ENCODE peak calls at places on chromosomes 13 and 19, in five cellular contexts. E is progenitor cell of endocrine pancreas, M is WTC11, D is MM.1S, C is ascending aorta. X is an unnamed sample.

GRCh38 chr13:34931572-34931971 is 10.5 kb upstream of the NBEA start:
- DNase-seq in D (no peak), E (no peak), M (no peak), C (no peak), X (no peak)

GRCh38 chr13:20713751-20714150 is 10.3 kb downstream of the IL17D start:
- DNase-seq in C (peak), E (no peak), D (no peak), M (no peak), X (no peak)

GRCh38 chr19:49983645-49984229 is 22.8 kb upstream of the SIGLEC11 start:
- DNase-seq in M (peak), E (peak), D (peak), C (peak), X (peak)

GRCh38 chr19:51386882-51387520 is 773 bp downstream of the LIM2 start:
- DNase-seq in C (no peak), D (no peak), E (no peak), M (no peak), X (no peak)

GRCh38 chr13:99266827-99267226 is 8.6 kb upstream of the GPR18 start:
- DNase-seq in M (no peak), D (no peak), E (no peak), C (no peak), X (no peak)

GRCh38 chr13:99293178-99293577 is 14.0 kb downstream of the GPR183 start:
- DNase-seq in D (no peak), M (no peak), E (no peak), C (no peak), X (no peak)

GRCh38 chr13:111043575-111043982 is 71.5 kb upstream of the ARHGEF7 start:
- DNase-seq in E (no peak), C (peak), D (no peak), M (no peak), X (no peak)

GRCh38 chr19:18464646-18465045 is 26.7 kb upstream of the ISYNA1 start:
- DNase-seq in E (no peak), C (peak), D (no peak), M (no peak), X (no peak)

GRCh38 chr13:84870190-84870589 is 929.0 kb downstream of the SLITRK6 start:
- DNase-seq in M (peak), C (no peak), D (peak), E (no peak), X (no peak)
- TF ChIP-seq CTCF in M (no peak), C (no peak), D (peak), E (peak), X (no peak)

DNA sequence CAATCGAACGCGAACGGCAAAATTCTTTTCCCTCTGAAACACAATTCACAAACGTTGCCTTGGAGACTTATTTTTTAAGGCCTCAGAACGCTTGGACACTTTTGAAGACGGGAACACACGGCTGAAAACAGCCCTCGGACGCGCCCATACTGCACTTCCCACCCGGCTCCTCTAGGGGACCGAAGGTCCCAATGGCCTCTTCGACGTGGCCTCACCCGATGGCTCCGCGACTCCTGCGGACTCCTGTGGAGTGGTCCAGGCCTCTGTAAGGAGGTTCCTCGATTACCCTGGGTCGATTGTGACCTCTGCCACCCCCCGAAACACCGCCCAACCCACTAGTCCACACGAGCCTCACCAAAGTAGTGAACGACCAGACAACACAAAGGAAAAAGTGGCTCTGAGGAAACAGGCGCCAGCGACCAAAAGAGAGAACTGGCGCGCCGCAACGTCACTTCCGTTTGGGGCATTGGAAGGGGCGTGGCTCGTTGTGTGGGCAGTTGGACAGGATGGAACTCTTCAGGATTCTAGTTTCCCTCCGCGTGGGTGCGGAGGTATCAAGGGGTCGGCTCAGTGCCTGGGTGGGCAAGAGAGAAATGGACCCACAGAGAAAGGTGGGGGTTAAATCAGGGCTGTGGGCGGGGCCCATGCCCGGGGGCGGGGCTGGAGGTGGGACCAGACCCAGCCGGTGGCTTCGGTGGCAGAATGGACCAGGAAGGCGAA is at the start of gene ZNF560:
- DNase-seq in D (no peak), M (peak), E (no peak), C (no peak), X (no peak)
- TF ChIP-seq CTCF in D (no peak), M (peak), E (no peak), C (no peak), X (no peak)

GRCh38 chr13:47598340-47598911 is 402.6 kb downstream of the SUCLA2 start:
- DNase-seq in C (no peak), M (no peak), E (no peak), D (no peak), X (no peak)
- TF ChIP-seq CTCF in C (no peak), M (no peak), E (peak), D (peak), X (peak)

GRCh38 chr13:25171517-25172302 is at the start of gene AMER2:
- DNase-seq in D (no peak), C (no peak), E (peak), M (peak), X (peak)

GRCh38 chr13:25172303-25172630 is 179 bp upstream of the AMER2 start:
- DNase-seq in C (no peak), M (no peak), E (no peak), D (no peak), X (no peak)

GRCh38 chr13:25175431-25175830 is 3.3 kb upstream of the AMER2 start:
- DNase-seq in E (no peak), M (no peak), D (no peak), C (no peak), X (no peak)

GRCh38 chr13:25175026-25175425 is 2.9 kb upstream of the AMER2 start:
- DNase-seq in M (no peak), E (no peak), D (no peak), C (no peak), X (no peak)

GRCh38 chr13:25174304-25174703 is 2.2 kb upstream of the AMER2 start:
- DNase-seq in C (no peak), D (no peak), M (no peak), E (no peak), X (no peak)
- TF ChIP-seq CTCF in C (no peak), D (no peak), M (no peak), E (no peak), X (no peak)

GRCh38 chr19:9939301-9939913 is 3.1 kb upstream of the OLFM2 start:
- DNase-seq in C (no peak), E (no peak), M (no peak), D (no peak), X (no peak)
- TF ChIP-seq CTCF in C (no peak), E (no peak), M (no peak), D (no peak), X (no peak)

GRCh38 chr19:14081797-14082674 is 3.5 kb downstream of the C19orf67 start:
- DNase-seq in E (no peak), C (peak), D (no peak), M (no peak), X (peak)
- TF ChIP-seq CTCF in E (no peak), C (no peak), D (no peak), M (no peak), X (no peak)

DNA sequence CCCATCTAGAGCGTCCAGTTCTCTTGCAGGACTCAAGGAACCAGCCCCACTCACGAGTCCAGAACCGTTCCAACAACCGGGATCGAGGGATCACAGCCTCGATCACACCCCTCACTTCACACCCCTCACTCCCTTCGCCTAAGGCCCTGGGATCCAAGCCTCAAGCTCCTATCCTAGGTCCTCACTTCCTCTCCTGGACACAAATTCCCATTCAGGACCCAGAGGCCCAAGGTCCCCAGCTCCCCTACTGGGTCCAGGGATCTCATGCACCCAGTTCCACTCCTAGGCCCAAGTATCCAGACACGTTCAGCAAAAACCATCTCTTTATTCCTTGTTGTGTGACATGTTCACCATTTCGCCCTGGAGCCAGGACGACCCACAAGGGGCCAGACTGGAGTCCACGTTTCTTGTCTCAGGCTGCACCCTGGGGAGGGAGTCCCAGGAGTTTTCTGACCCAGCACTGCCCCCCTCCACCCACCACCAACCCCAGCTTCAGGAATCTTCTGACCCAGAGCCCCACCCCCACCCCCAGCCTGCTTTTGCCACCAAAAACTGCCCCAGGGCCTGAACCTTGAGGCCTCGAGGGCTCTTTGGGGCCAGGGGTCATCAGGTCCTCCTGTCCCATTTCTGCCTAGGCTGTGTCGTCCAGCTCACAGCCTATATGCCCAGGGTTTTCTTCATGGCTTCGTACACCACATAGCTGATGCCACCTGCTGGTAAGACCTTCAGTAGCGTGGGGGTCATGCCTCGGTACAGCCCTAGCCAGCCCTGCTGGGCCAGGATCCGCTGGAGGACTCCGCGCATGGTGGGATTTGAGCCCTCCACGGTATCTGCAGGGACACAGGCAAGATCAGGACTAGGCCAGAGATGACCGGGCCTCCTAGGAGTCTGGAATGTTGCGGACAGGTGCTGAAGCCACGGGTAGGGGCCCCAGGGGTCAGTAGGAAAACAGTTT is 1.4 kb upstream of the KHSRP start:
- DNase-seq in C (no peak), D (no peak), M (no peak), E (no peak), X (no peak)
- TF ChIP-seq CTCF in C (no peak), D (peak), M (no peak), E (no peak), X (no peak)

DNA sequence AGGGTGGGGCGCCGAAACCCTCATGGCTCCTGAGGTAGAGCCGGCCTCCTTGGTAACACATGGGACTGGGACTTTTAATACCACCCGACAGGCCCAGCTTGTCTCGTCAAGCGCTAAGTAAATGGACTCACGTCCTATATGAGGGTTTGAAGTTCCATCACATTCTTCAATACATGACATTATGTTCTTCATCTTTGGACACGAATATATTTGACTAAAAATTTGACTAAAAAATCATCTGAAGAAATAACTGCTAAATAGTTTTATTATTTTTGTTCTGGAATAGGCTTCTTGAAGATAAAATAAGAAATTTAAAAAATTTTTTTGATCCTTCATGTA is 335 bp upstream of the ZNF607 start:
- DNase-seq in D (no peak), M (no peak), C (no peak), E (no peak), X (no peak)
- TF ChIP-seq CTCF in D (no peak), M (no peak), C (no peak), E (no peak), X (no peak)

GRCh38 chr13:79056706-79057105 is 349.3 kb downstream of the RBM26 start:
- DNase-seq in C (no peak), M (peak), E (no peak), D (no peak), X (no peak)
- TF ChIP-seq CTCF in C (no peak), M (peak), E (peak), D (no peak), X (no peak)

X was measured in endothelial cell.